ENCODE peak calls at places on chromosomes 7 and 10, in nine cellular contexts. J is ovary; A is CD4-positive, alpha-beta T cell; D is tibial nerve; L is mammary epithelial cell; Z is stomach; T is astrocyte; H is pancreas; V is PC-9. U is an unnamed sample.
A peak's percentile ranks its signal among the peaks of the same experiment; 100 is the strongest.

GRCh38 chr10:129784891-129785290 is 179.2 kb downstream of the EBF3 start:
- DNase-seq in H (no peak), A (no peak), J (no peak), L (no peak), V (no peak), T (no peak), D (no peak), Z (no peak), U (no peak)

GRCh38 chr7:106626376-106627293 is 34.3 kb downstream of the CCDC71L start:
- DNase-seq in V (peak; percentile 15), D (no peak), A (no peak), T (no peak), J (no peak), H (peak; percentile 18), Z (no peak), L (peak; percentile 79), U (no peak)

GRCh38 chr10:59580257-59580863 is 129.3 kb downstream of the SLC16A9 start:
- DNase-seq in H (no peak), T (peak; percentile 25), J (no peak), A (no peak), V (no peak), Z (no peak), D (no peak), L (no peak), U (no peak)

GRCh38 chr7:77276120-77276519 is 76.5 kb upstream of the FGL2 start:
- DNase-seq in Z (no peak), D (no peak), T (no peak), A (no peak), H (no peak), V (no peak), J (no peak), L (no peak), U (no peak)

GRCh38 chr10:20871970-20872369 is 25.1 kb downstream of the NEBL start:
- DNase-seq in L (no peak), V (no peak), H (no peak), J (no peak), T (no peak), Z (no peak), A (no peak), D (no peak), U (no peak)

GRCh38 chr10:104349623-104350142 is 4.0 kb upstream of the CFAP58 start:
- DNase-seq in T (peak; percentile 61), J (no peak), Z (no peak), A (no peak), D (peak; percentile 58), V (no peak), H (no peak), L (peak; percentile 94), U (no peak)

GRCh38 chr10:62384057-62384446 is 9.9 kb downstream of the ZNF365 start:
- DNase-seq in A (peak; percentile 25), D (no peak), J (no peak), Z (no peak), V (peak; percentile 66), L (peak; percentile 99), T (peak; percentile 98), H (no peak), U (no peak)

GRCh38 chr10:88810196-88810961 is 7.8 kb downstream of the LIPM start:
- DNase-seq in Z (peak; percentile 36), V (peak; percentile 22), T (peak; percentile 49), D (peak; percentile 32), J (no peak), H (peak; percentile 49), A (peak; percentile 21), L (peak; percentile 65), U (no peak)

GRCh38 chr10:103967433-103968142 is 648 bp downstream of the SLK start:
- DNase-seq in J (no peak), D (peak; percentile 20), A (no peak), H (no peak), V (no peak), Z (no peak), T (peak; percentile 15), L (peak; percentile 42), U (no peak)

GRCh38 chr10:80167471-80167870 is 34.9 kb downstream of the PLAC9 start:
- DNase-seq in J (no peak), D (no peak), L (no peak), Z (no peak), T (no peak), H (no peak), V (no peak), A (no peak), U (no peak)

GRCh38 chr10:80168111-80168511 is 35.6 kb downstream of the PLAC9 start:
- DNase-seq in T (no peak), J (no peak), V (no peak), H (no peak), Z (no peak), A (no peak), L (no peak), D (no peak), U (peak; percentile 19)

GRCh38 chr10:80170641-80171040 is 34.7 kb downstream of the ANXA11 start:
- DNase-seq in V (no peak), Z (no peak), A (no peak), J (no peak), L (no peak), T (no peak), D (no peak), H (no peak), U (no peak)

GRCh38 chr10:80170026-80170425 is 35.3 kb downstream of the ANXA11 start:
- DNase-seq in A (no peak), T (no peak), J (no peak), Z (no peak), L (no peak), V (no peak), H (no peak), D (no peak), U (no peak)

DNA sequence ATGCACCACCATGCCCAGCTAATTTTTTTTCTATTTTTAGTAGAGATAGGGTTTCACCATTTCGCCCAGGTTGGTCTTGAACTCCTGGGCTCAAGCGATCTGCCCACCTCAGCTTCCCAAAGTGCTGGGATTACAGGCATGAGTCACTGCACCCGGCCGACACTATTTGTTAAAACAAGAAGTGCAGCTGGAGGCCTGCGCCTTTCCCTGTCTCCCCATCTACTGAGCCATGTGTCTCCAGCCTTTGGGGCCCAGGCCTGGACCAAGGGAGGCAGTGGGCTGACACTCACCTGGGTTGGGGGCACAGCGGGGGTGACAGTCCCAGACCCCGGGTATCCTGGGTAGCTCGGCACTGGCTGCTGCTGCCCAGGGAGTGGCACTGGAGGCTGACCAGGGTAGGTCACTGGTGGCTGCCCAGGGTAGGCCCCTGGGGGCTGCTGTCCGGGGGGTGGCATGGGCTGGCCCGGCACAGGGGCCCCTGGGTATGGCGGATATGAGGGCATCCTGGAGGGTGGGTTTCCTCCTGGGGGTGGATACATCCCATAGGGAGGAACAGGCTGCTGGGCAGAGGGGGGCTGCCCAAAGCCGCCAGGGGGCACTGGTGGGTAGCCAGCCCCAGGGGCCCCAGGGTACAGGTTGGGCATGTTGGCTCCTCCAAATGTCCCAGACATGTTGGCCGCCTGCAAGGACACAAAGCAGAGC is 36.3 kb downstream of the PLAC9 start:
- DNase-seq in L (no peak), T (no peak), Z (no peak), V (no peak), A (no peak), H (peak; percentile 53), J (no peak), D (no peak), U (no peak)
- H3K27ac ChIP-seq in L (no peak overlapping the region), T (no peak overlapping the region), Z (peak overlapping the region; percentile 24), V (no peak overlapping the region), A (no peak overlapping the region), H (no peak overlapping the region), J (no peak overlapping the region), D (peak overlapping the region; percentile 5), U (no peak overlapping the region)

GRCh38 chr10:90921906-90922305 is 1.0 kb upstream of the ANKRD1 start:
- DNase-seq in A (no peak), J (no peak), Z (no peak), L (no peak), H (no peak), V (no peak), T (no peak), D (no peak), U (no peak)

GRCh38 chr10:90919683-90920574 is 958 bp downstream of the ANKRD1 start:
- DNase-seq in A (no peak), H (no peak), L (no peak), V (no peak), T (no peak), D (no peak), J (no peak), Z (no peak), U (no peak)

GRCh38 chr10:90917968-90918318 is 2.9 kb downstream of the ANKRD1 start:
- DNase-seq in L (no peak), Z (no peak), D (no peak), J (no peak), T (no peak), A (no peak), H (no peak), V (no peak), U (no peak)

GRCh38 chr10:90923111-90923731 is 2.3 kb upstream of the ANKRD1 start:
- DNase-seq in H (no peak), T (no peak), V (no peak), Z (no peak), L (no peak), D (no peak), J (no peak), A (no peak), U (no peak)

GRCh38 chr10:90920986-90921643 is at the start of gene ANKRD1:
- DNase-seq in Z (no peak), L (peak; percentile 75), D (no peak), V (peak; percentile 72), H (no peak), T (peak; percentile 95), A (no peak), J (no peak), U (no peak)
- H3K27ac ChIP-seq in Z (no peak within 1 kb of the TSS), L (no peak within 1 kb of the TSS), D (no peak within 1 kb of the TSS), V (peak within 1 kb of the TSS; percentile 68), H (no peak within 1 kb of the TSS), T (peak within 1 kb of the TSS; percentile 71), A (no peak within 1 kb of the TSS), J (no peak within 1 kb of the TSS), U (no peak within 1 kb of the TSS)

GRCh38 chr10:7406712-7407333 is 4.0 kb downstream of the SFMBT2 start:
- DNase-seq in A (no peak), V (no peak), H (no peak), D (no peak), L (no peak), J (peak; percentile 55), Z (no peak), T (no peak), U (peak; percentile 10)

GRCh38 chr10:7408494-7409044 is 2.3 kb downstream of the SFMBT2 start:
- DNase-seq in L (peak; percentile 39), D (peak; percentile 48), Z (peak; percentile 49), V (no peak), J (peak; percentile 79), T (no peak), H (peak; percentile 40), A (peak; percentile 52), U (peak; percentile 75)

GRCh38 chr10:7407368-7408002 is 3.3 kb downstream of the SFMBT2 start:
- DNase-seq in V (no peak), A (no peak), H (no peak), L (no peak), T (no peak), Z (no peak), D (no peak), J (peak; percentile 54), U (peak; percentile 49)

GRCh38 chr10:7409045-7409731 is 1.6 kb downstream of the SFMBT2 start:
- DNase-seq in D (no peak), J (peak; percentile 55), V (no peak), T (no peak), Z (no peak), L (no peak), H (peak; percentile 10), A (peak; percentile 54), U (no peak)

GRCh38 chr10:7408003-7408493 is 2.8 kb downstream of the SFMBT2 start:
- DNase-seq in D (no peak), V (no peak), Z (no peak), A (peak; percentile 57), L (no peak), T (peak; percentile 36), J (peak; percentile 73), H (peak; percentile 11), U (no peak)
- H3K27ac ChIP-seq in D (peak overlapping the region; percentile 87), V (no peak overlapping the region), Z (peak overlapping the region; percentile 64), A (no peak overlapping the region), L (no peak overlapping the region), T (no peak overlapping the region), J (peak overlapping the region; percentile 90), H (peak overlapping the region; percentile 39), U (peak overlapping the region; percentile 80)

GRCh38 chr7:2101630-2102374 is 130.9 kb downstream of the MAD1L1 start:
- DNase-seq in J (no peak), H (no peak), D (no peak), T (no peak), Z (no peak), V (no peak), A (no peak), L (no peak), U (no peak)
- H3K27ac ChIP-seq in J (peak overlapping the region; percentile 12), H (no peak overlapping the region), D (no peak overlapping the region), T (no peak overlapping the region), Z (no peak overlapping the region), V (no peak overlapping the region), A (no peak overlapping the region), L (no peak overlapping the region), U (peak overlapping the region; percentile 42)

U was measured in substantia nigra.